ENCODE peak calls at places on chromosomes 1 and 21, in ten cellular contexts. U is HCT116, J is neural progenitor cell, H is DND-41, F is K562, A is GM23248, G is fibroblast of lung, C is MM.1S, L is hepatocyte, O is GM23338. W is an unnamed sample.

GRCh38 chr1:211352985-211353515 is 26.4 kb downstream of the TRAF5 start:
- DNase-seq in U (peak; percentile 15), J (peak; percentile 39), H (peak; percentile 74), F (peak; percentile 80), A (peak; percentile 29), G (no peak), C (peak; percentile 75), L (no peak), O (peak; percentile 74), W (no peak)

GRCh38 chr1:11535316-11535715 is 56.4 kb downstream of the DISP3 start:
- DNase-seq in U (no peak), J (no peak), H (no peak), F (no peak), A (no peak), G (no peak), C (no peak), L (no peak), O (no peak), W (no peak)

GRCh38 chr1:185352067-185352466 is 35.0 kb upstream of the IVNS1ABP start:
- DNase-seq in U (no peak), J (no peak), H (no peak), F (peak; percentile 25), A (peak; percentile 33), G (peak; percentile 45), C (no peak), L (no peak), O (no peak), W (peak; percentile 59)

GRCh38 chr21:43343992-43344886 is 82.7 kb downstream of the SIK1 start:
- DNase-seq in U (no peak), J (no peak), H (no peak), F (no peak), A (no peak), G (no peak), C (no peak), L (peak; percentile 70), O (no peak), W (no peak)

GRCh38 chr1:83131692-83131955 is 867.3 kb downstream of the TTLL7 start:
- DNase-seq in U (no peak), J (no peak), H (no peak), F (no peak), A (no peak), G (no peak), C (no peak), L (no peak), O (no peak), W (no peak)

GRCh38 chr1:173112129-173112528 is 61.4 kb upstream of the TNFSF18 start:
- DNase-seq in U (no peak), J (no peak), H (no peak), F (no peak), A (peak; percentile 42), G (peak; percentile 33), C (peak; percentile 21), L (no peak), O (no peak), W (no peak)

GRCh38 chr1:154808909-154809262 is 61.2 kb downstream of the KCNN3 start:
- DNase-seq in U (no peak), J (no peak), H (no peak), F (peak; percentile 23), A (peak; percentile 13), G (no peak), C (no peak), L (no peak), O (no peak), W (no peak)

GRCh38 chr1:63774617-63775417 is 1.0 kb downstream of the ROR1 start:
- DNase-seq in U (no peak), J (peak; percentile 94), H (no peak), F (no peak), A (peak; percentile 75), G (peak; percentile 59), C (no peak), L (peak; percentile 62), O (peak; percentile 87), W (no peak)

GRCh38 chr1:224499204-224499603 is 64.6 kb upstream of the WDR26 start:
- DNase-seq in U (no peak), J (no peak), H (no peak), F (peak; percentile 39), A (peak; percentile 44), G (no peak), C (no peak), L (no peak), O (no peak), W (no peak)

GRCh38 chr21:43298546-43299440 is 128.1 kb downstream of the SIK1 start:
- DNase-seq in U (no peak), J (no peak), H (no peak), F (no peak), A (no peak), G (no peak), C (no peak), L (no peak), O (no peak), W (no peak)

GRCh38 chr1:245153081-245153644 is 1.6 kb upstream of the KIF26B start:
- DNase-seq in U (peak; percentile 60), J (peak; percentile 88), H (peak; percentile 74), F (peak; percentile 70), A (peak; percentile 85), G (peak; percentile 79), C (peak; percentile 82), L (peak; percentile 88), O (peak; percentile 93), W (peak; percentile 51)
- TF ChIP-seq EZH2 in U (no peak), J (peak; percentile 9), H (no peak), F (peak; percentile 43), A (no peak), G (peak; percentile 57), C (no peak), L (no peak), O (peak; percentile 56), W (no peak)

GRCh38 chr1:229136817-229137216 is 134.1 kb upstream of the RAB4A start:
- DNase-seq in U (no peak), J (no peak), H (peak; percentile 19), F (no peak), A (no peak), G (no peak), C (no peak), L (no peak), O (no peak), W (no peak)
- H3K4me3 ChIP-seq in U (no peak overlapping the region), J (no peak overlapping the region), H (no peak overlapping the region), F (no peak overlapping the region), A (no peak overlapping the region), G (no peak overlapping the region), C (no peak overlapping the region), L (no peak overlapping the region), O (no peak overlapping the region), W (no peak overlapping the region)

GRCh38 chr1:54479251-54479650 is 68.8 kb upstream of the ACOT11 start:
- DNase-seq in U (no peak), J (no peak), H (no peak), F (no peak), A (no peak), G (no peak), C (no peak), L (peak; percentile 5), O (no peak), W (no peak)

GRCh38 chr1:54477153-54477561 is 70.9 kb upstream of the ACOT11 start:
- DNase-seq in U (no peak), J (no peak), H (peak; percentile 76), F (no peak), A (no peak), G (no peak), C (no peak), L (no peak), O (no peak), W (no peak)

GRCh38 chr1:54474500-54475235 is 68.5 kb upstream of the SSBP3 start:
- DNase-seq in U (no peak), J (peak; percentile 84), H (peak; percentile 90), F (peak; percentile 94), A (peak; percentile 47), G (no peak), C (no peak), L (peak; percentile 66), O (peak; percentile 80), W (no peak)

GRCh38 chr1:54476231-54477109 is 70.3 kb upstream of the SSBP3 start:
- DNase-seq in U (no peak), J (no peak), H (peak; percentile 50), F (no peak), A (no peak), G (peak; percentile 20), C (no peak), L (no peak), O (no peak), W (no peak)

GRCh38 chr1:54475357-54476230 is 69.4 kb upstream of the SSBP3 start:
- DNase-seq in U (no peak), J (peak; percentile 56), H (peak; percentile 95), F (no peak), A (no peak), G (no peak), C (no peak), L (peak; percentile 30), O (peak; percentile 81), W (no peak)
- TF ChIP-seq EZH2 in U (no peak), J (no peak), H (no peak), F (no peak), A (peak; percentile 32), G (peak; percentile 79), C (no peak), L (no peak), O (no peak), W (no peak)

GRCh38 chr1:40058453-40059291 is 18.1 kb downstream of the CAP1 start:
- DNase-seq in U (no peak), J (no peak), H (no peak), F (no peak), A (no peak), G (no peak), C (no peak), L (peak; percentile 22), O (no peak), W (no peak)

GRCh38 chr1:40059960-40060337 is 19.4 kb downstream of the CAP1 start:
- DNase-seq in U (no peak), J (no peak), H (peak; percentile 33), F (no peak), A (no peak), G (no peak), C (no peak), L (no peak), O (no peak), W (no peak)

GRCh38 chr1:40058097-40058452 is 17.5 kb downstream of the CAP1 start:
- DNase-seq in U (no peak), J (no peak), H (no peak), F (peak; percentile 61), A (no peak), G (no peak), C (no peak), L (no peak), O (no peak), W (no peak)

GRCh38 chr1:40060351-40060750 is 19.8 kb downstream of the CAP1 start:
- DNase-seq in U (no peak), J (no peak), H (no peak), F (no peak), A (no peak), G (no peak), C (no peak), L (no peak), O (no peak), W (no peak)

DNA sequence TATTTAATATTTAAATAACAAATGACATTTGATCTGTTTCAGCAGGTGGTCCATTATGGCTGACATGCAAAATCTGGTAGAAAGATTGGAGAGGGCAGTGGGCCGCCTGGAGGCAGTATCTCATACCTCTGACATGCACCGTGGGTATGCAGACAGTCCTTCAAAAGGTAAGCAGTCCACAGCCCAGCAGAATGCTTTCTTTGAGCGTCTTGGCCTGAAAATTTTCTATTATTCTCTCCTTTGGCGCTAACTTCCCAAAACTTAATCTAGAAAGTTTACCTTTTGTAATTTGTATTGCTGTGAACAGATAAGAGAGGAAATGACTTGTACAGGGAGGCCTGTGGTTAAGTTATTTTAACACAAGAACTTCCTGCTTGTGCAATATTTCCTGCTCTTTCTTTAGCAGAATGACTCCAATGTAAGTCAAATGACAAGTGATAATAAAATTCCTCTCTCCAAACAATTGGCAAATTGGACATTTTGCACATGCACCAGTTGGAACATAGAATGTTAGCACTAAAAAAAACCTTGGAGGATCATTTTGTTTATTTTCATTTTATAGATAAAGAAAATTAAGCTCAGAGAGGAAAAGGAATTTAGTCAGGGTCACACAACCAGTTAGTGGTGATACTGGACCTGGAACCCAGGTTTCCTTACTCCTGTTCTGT is 18.9 kb downstream of the CAP1 start:
- DNase-seq in U (no peak), J (no peak), H (peak; percentile 32), F (peak; percentile 37), A (peak; percentile 74), G (peak; percentile 30), C (peak; percentile 62), L (no peak), O (peak; percentile 90), W (peak; percentile 66)
- H3K4me3 ChIP-seq in U (no peak overlapping the region), J (no peak overlapping the region), H (no peak overlapping the region), F (no peak overlapping the region), A (no peak overlapping the region), G (no peak overlapping the region), C (peak overlapping the region; percentile 46), L (no peak overlapping the region), O (no peak overlapping the region), W (peak overlapping the region; percentile 1)